ENCODE peak calls at places on chromosomes 16 and 17, in five cellular contexts. E, V, I, F and D are unnamed samples.

GRCh38 chr17:45729284-45729907 is 54.7 kb upstream of the CRHR1 start:
- DNase-seq in E (no peak), V (no peak), I (no peak), F (no peak), D (no peak)

GRCh38 chr16:8572919-8573724 is 17.2 kb downstream of the TMEM114 start:
- DNase-seq in F (peak), I (peak), E (no peak), V (peak), D (peak)

GRCh38 chr16:63038563-63039131 is 1002.4 kb upstream of the CDH8 start:
- DNase-seq in I (peak), V (no peak), E (no peak), F (no peak), D (no peak)

GRCh38 chr16:85936761-85937343 is 37.9 kb downstream of the IRF8 start:
- DNase-seq in F (no peak), I (no peak), V (no peak), E (no peak), D (no peak)

GRCh38 chr16:49560018-49560830 is 186.6 kb downstream of the C16orf78 start:
- DNase-seq in E (no peak), F (peak), I (no peak), V (no peak), D (no peak)

GRCh38 chr17:18161226-18162094 is 22.2 kb upstream of the ALKBH5 start:
- DNase-seq in F (no peak), I (no peak), E (no peak), V (no peak), D (no peak)

GRCh38 chr16:19123535-19124178 is 9.9 kb downstream of the ITPRIPL2 start:
- DNase-seq in F (no peak), I (no peak), V (peak), E (no peak), D (no peak)

GRCh38 chr17:17467720-17468119 is 9.1 kb upstream of the MED9 start:
- DNase-seq in V (peak), F (no peak), E (no peak), I (no peak), D (no peak)

GRCh38 chr16:87780385-87780989 is 14.7 kb upstream of the KLHDC4 start:
- DNase-seq in E (no peak), F (no peak), I (no peak), V (no peak), D (no peak)

GRCh38 chr16:3825103-3825502 is 55.4 kb downstream of the CREBBP start:
- DNase-seq in I (no peak), F (peak), E (no peak), V (peak), D (no peak)

GRCh38 chr17:61064087-61064951 is 335.3 kb upstream of the TBX2 start:
- DNase-seq in V (no peak), F (no peak), E (no peak), I (no peak), D (no peak)

GRCh38 chr16:51919736-51920135 is 627.2 kb downstream of the TOX3 start:
- DNase-seq in E (no peak), I (no peak), F (no peak), V (no peak), D (no peak)

GRCh38 chr17:75364078-75364477 is 41.4 kb downstream of the GRB2 start:
- DNase-seq in I (no peak), V (peak), E (no peak), F (peak), D (no peak)

GRCh38 chr16:78461496-78461938 is 362.1 kb downstream of the WWOX start:
- DNase-seq in E (no peak), F (peak), V (peak), I (no peak), D (no peak)

GRCh38 chr16:28863929-28864886 is 565 bp downstream of the SH2B1 start:
- DNase-seq in E (no peak), I (peak), F (peak), V (no peak), D (no peak)

GRCh38 chr16:1046271-1046955 is 26.1 kb upstream of the SSTR5 start:
- DNase-seq in F (no peak), I (no peak), E (no peak), V (no peak), D (no peak)

GRCh38 chr17:21524211-21524591 is 148.0 kb downstream of the KCNJ12 start:
- DNase-seq in V (no peak), F (peak), E (no peak), I (no peak), D (no peak)

GRCh38 chr16:4318171-4318910 is 2.5 kb downstream of the GLIS2 start:
- DNase-seq in I (no peak), E (no peak), F (no peak), V (no peak), D (no peak)

GRCh38 chr17:5011928-5012327 is 14.2 kb downstream of the KIF1C start:
- DNase-seq in I (no peak), V (peak), F (peak), E (no peak), D (no peak)

GRCh38 chr16:88357306-88358032 is 25.3 kb upstream of the ZNF469 start:
- DNase-seq in F (no peak), E (no peak), V (no peak), I (peak), D (no peak)

GRCh38 chr16:2233872-2234812 is 2.1 kb upstream of the DNASE1L2 start:
- DNase-seq in F (no peak), I (no peak), V (no peak), E (no peak), D (no peak)

GRCh38 chr17:21460358-21460757 is 84.2 kb downstream of the KCNJ12 start:
- DNase-seq in I (no peak), F (peak), E (no peak), V (peak), D (no peak)

GRCh38 chr16:10465821-10466220 is 80.0 kb downstream of the ATF7IP2 start:
- DNase-seq in I (no peak), E (no peak), V (no peak), F (no peak), D (no peak)

GRCh38 chr17:29686998-29687397 is 64.3 kb upstream of the CORO6 start:
- DNase-seq in V (no peak), I (no peak), F (no peak), E (no peak), D (no peak)

GRCh38 chr17:15507001-15507400 is 39.6 kb upstream of the CDRT4 start:
- DNase-seq in F (no peak), V (no peak), E (no peak), I (no peak), D (no peak)

GRCh38 chr17:67435122-67435521 is 58.0 kb downstream of the PITPNC1 start:
- DNase-seq in E (no peak), I (no peak), V (no peak), F (no peak), D (no peak)

DNA sequence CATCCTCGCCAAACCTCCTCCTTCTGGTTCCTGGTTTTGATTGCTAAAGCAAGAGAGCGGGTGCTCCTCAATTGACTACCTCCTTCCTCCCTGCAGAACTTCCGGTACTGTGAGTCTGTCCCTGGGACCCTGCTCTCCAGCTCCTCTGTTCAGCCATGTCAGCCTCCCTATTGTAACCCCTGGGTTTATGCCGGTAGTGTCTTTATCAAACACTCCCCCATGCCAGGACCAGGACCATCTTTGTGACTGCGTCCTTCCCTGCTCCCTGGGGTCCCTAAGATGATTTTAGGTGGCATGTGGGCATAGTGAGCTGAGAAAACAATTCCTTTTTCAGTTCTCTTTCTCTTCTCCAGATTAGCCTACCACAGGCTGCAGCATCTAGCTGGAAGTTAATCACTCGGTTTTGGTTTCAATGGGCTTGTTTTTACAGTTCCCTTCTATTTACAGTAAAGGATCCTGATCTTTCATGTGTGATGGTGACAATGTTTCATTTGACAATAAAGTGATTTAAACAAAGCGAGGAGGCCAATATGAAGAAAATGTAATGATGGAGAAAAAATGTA is 27.7 kb upstream of the IL21R start:
- DNase-seq in I (no peak), F (no peak), V (no peak), E (no peak), D (no peak)
- H3K4me2 ChIP-seq in I (no peak), F (peak), V (no peak), E (no peak), D (peak)

DNA sequence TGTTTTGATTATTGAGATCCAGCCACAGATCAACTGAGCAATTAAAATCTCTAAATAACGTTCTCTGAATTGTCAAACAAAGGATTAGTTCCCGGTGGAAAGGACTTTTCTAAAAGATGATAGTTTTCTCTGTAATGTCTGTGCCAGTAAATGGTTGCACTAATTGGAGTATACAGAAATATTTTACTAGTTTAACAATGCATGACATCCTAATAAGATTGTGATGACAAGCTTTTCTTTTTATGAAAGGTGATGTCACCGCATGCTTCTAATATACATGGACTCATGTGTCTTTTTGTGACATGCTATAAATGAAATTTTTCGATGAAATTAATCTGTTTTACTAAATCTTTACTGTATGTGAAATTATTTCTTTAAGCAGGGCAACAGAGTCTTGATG is 211.1 kb downstream of the IRX3 start:
- DNase-seq in V (no peak), F (no peak), I (no peak), E (no peak), D (no peak)
- H3K4me2 ChIP-seq in V (no peak), F (no peak), I (no peak), E (no peak), D (no peak)

DNA sequence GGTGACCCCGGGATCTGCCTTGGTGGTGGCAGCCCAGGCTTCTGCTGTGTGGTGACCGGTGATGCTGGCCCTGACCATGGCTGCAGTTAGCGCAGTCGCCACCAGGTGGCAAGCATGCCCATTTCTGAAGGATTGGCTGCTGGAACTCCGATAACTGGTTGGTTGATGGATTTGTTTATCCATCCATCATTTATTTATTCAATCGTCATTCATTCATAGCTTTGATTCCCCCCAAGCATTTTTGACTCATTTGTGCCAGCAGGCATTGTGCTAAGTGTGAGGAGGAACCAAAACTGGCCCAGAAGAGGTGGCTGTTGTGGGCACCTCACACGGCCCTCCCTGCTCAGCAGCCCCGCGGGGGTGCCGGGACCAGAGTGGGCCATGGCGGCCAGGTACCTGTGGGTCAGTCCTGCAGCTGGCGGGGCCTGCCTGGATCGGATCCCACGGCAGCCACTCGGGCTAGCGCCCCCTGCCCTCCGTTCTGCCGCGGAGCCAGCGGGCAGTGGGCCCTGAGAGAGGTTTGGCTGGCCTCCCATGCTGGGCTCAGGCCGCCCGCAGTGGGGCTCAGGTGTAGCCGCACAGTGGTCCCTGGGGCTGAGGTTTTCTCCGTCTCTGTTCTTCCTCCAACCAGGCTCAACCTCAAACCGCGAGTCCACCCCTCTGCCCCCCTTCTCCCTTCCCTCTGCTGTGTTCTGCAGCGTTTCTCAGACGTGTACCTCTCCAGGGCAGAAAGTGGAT is 28.8 kb upstream of the ITGA3 start:
- DNase-seq in F (peak), E (peak), V (peak), I (peak), D (peak)
- H3K4me2 ChIP-seq in F (peak), E (no peak), V (peak), I (peak), D (peak)

DNA sequence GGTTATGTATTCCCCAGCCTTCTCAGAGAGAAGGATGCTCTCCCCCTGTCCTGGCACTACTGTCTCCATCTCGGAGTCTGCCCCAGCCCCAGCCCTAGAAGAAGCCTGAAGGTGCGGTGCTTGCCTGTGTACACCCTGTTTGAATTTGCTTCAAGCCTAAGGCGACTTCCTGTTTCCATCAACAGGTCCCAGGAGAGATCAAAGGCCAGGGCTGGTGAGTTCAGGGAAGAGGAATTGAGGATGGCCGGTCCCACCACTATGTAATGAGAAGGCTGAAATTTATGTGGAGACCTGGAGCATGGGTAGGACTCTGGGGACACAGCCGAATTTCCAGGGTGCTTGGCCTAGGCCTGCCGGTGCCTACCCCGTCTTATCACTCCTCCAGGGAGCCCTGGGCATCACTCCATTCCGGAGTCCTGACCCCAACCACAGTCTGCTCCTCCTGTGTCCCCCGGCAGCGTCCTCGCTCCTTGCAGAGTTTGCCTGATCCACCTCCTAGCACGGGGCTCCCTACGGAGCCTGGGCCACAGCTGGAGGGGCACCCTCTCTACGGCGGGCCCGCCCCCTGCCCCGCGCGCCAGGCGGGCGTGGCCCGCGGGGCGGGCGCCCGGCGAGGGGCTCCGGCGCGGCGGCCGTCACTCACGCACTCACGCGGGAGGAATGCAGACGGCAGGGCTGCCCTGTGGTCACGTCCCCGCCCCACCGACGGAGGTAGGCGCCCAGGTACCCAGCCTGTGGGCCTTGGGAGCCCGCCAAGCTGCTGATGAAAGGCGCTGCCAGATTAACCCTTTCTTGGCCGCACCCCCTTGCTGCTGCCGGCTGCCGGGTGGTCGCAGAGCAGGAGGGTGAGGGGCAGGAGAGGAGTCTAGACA is 53.8 kb upstream of the TAC4 start:
- DNase-seq in F (no peak), E (no peak), V (peak), I (peak), D (peak)
- H3K4me2 ChIP-seq in F (no peak), E (peak), V (peak), I (no peak), D (peak)